ENCODE peak calls at places on chromosome 18, in ten cellular contexts. E is fibroblast of villous mesenchyme, B is uterus, W is ovary, R is cardiac muscle cell, I is upper lobe of right lung, V is fibroblast of the aortic adventitia, Q is heart left ventricle, K is astrocyte, X is PC-3. U is an unnamed sample.
A peak's percentile ranks its signal among the peaks of the same experiment; 100 is the strongest.

GRCh38 chr18:48031011-48031480 is 100.6 kb upstream of the SMAD2 start:
- DNase-seq in K (peak; percentile 23), I (peak; percentile 50), V (peak; percentile 67), B (peak; percentile 55), W (peak; percentile 68), Q (no peak), E (peak; percentile 57), R (peak; percentile 77), X (peak; percentile 59), U (peak; percentile 73)

GRCh38 chr18:25516747-25517498 is 165.0 kb upstream of the ZNF521 start:
- DNase-seq in R (no peak), W (no peak), X (no peak), E (no peak), Q (no peak), K (no peak), V (no peak), I (no peak), B (no peak), U (no peak)

GRCh38 chr18:63960891-63961290 is 9.0 kb upstream of the SERPINB8 start:
- DNase-seq in V (no peak), W (no peak), E (no peak), K (no peak), X (no peak), Q (no peak), R (no peak), B (no peak), I (no peak), U (no peak)

GRCh38 chr18:55106906-55107305 is 147.6 kb upstream of the CCDC68 start:
- DNase-seq in X (no peak), Q (no peak), V (no peak), W (no peak), I (no peak), K (no peak), B (no peak), E (no peak), R (no peak), U (no peak)

GRCh38 chr18:8703781-8704301 is 1.5 kb upstream of the MTCL1 start:
- DNase-seq in Q (no peak), B (peak; percentile 19), E (no peak), V (no peak), X (no peak), R (no peak), I (peak; percentile 64), W (peak; percentile 50), K (no peak), U (no peak)

GRCh38 chr18:76801567-76802505 is 20.5 kb upstream of the ZNF236 start:
- DNase-seq in W (peak; percentile 66), E (peak; percentile 49), R (peak; percentile 65), Q (peak; percentile 82), K (no peak), V (peak; percentile 32), X (peak; percentile 70), B (peak; percentile 67), I (peak; percentile 84), U (peak; percentile 63)

GRCh38 chr18:572499-573289 is 7.5 kb upstream of the CETN1 start:
- DNase-seq in Q (no peak), V (no peak), E (no peak), W (no peak), R (no peak), X (no peak), K (no peak), B (no peak), I (no peak), U (no peak)

GRCh38 chr18:35029103-35029502 is 12.1 kb upstream of the MAPRE2 start:
- DNase-seq in Q (no peak), R (no peak), X (no peak), E (peak; percentile 45), V (peak; percentile 51), K (peak; percentile 68), B (peak; percentile 26), W (no peak), I (no peak), U (no peak)

GRCh38 chr18:75213610-75214009 is 3.0 kb downstream of the TSHZ1 start:
- DNase-seq in V (peak; percentile 67), R (no peak), W (no peak), B (no peak), E (peak; percentile 59), I (no peak), K (peak; percentile 80), X (peak; percentile 46), Q (no peak), U (peak; percentile 4)

GRCh38 chr18:75211002-75211621 is 515 bp downstream of the TSHZ1 start:
- DNase-seq in W (no peak), E (no peak), V (peak; percentile 14), Q (no peak), K (no peak), B (no peak), X (no peak), R (peak; percentile 64), I (no peak), U (peak; percentile 50)

GRCh38 chr18:75210274-75211001 is at the start of gene TSHZ1:
- DNase-seq in W (peak; percentile 72), Q (no peak), E (peak; percentile 95), X (peak; percentile 82), I (no peak), V (peak; percentile 85), B (peak; percentile 46), R (peak; percentile 80), K (peak; percentile 83), U (peak; percentile 94)

GRCh38 chr18:75212626-75213110 is 2.1 kb downstream of the TSHZ1 start:
- DNase-seq in R (no peak), I (no peak), B (no peak), K (no peak), V (no peak), Q (no peak), W (no peak), X (no peak), E (no peak), U (peak; percentile 3)

DNA sequence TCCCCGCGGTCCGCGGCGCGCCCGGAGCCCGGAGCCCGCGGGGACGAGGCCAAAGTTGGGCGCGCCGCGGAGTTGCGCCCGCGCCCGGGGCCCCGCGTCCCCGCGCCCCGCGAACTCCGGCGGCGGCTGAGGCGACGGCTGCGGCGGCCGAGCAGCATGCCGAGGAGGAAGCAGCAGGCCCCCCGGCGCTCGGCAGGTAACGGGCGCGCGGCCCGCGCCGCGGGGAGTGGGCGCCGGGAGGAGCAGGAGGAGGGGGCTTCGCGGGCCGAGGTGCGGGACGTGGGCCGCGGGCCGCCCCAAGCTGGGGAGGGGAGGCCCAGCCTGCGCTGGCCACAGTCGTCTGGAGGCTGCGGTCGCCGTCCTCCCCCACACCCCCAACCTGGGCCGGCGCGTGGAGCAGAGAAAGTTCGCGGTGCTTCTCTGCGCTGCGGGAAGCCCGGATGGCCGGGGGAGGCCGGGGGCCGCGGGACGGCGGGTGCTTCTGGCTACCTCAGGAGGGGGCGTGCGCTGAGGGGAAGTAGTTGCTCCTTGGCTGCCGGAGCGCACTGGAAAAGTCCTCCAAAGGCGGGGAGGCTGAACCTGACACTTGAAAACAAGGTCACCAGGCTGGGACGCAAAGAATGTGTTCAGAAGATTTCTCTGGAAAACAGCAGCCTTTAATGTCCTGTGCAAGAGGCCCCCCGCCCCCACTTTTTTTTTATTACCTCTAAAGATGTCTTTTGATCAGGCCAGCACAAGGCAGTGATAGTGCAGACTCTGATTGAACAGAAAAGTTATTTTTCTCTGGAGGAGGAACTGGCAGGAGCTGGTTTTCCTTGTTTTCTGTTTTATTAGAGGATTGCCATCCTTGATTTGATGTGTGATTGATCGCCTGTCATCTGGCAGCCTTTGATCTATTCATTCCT is 1.4 kb downstream of the TSHZ1 start:
- DNase-seq in X (peak; percentile 25), W (peak; percentile 64), E (peak; percentile 62), K (no peak), B (peak; percentile 46), I (peak; percentile 78), Q (peak; percentile 76), R (peak; percentile 73), V (peak; percentile 33), U (peak; percentile 25)
- H3K4me3 ChIP-seq in X (peak overlapping the region; percentile 74), W (peak overlapping the region; percentile 71), E (peak overlapping the region; percentile 92), K (peak overlapping the region; percentile 56), B (peak overlapping the region; percentile 81), I (peak overlapping the region; percentile 76), Q (peak overlapping the region; percentile 85), R (peak overlapping the region; percentile 91), V (peak overlapping the region; percentile 75), U (peak overlapping the region; percentile 61)

GRCh38 chr18:32287873-32288272 is 98.0 kb downstream of the MEP1B start:
- DNase-seq in Q (no peak), V (no peak), R (no peak), E (no peak), I (no peak), K (no peak), X (no peak), B (no peak), W (no peak), U (no peak)

GRCh38 chr18:32293107-32293506 is 103.3 kb downstream of the MEP1B start:
- DNase-seq in E (no peak), R (no peak), W (no peak), Q (no peak), K (no peak), V (no peak), B (no peak), I (no peak), X (no peak), U (no peak)

GRCh38 chr18:32287249-32287648 is 97.4 kb downstream of the MEP1B start:
- DNase-seq in Q (no peak), V (peak; percentile 20), E (no peak), W (no peak), K (no peak), R (no peak), I (no peak), B (no peak), X (no peak), U (no peak)

GRCh38 chr18:32286749-32287148 is 96.9 kb downstream of the MEP1B start:
- DNase-seq in Q (no peak), V (peak; percentile 4), W (no peak), B (no peak), I (no peak), E (no peak), R (no peak), X (no peak), K (no peak), U (no peak)

DNA sequence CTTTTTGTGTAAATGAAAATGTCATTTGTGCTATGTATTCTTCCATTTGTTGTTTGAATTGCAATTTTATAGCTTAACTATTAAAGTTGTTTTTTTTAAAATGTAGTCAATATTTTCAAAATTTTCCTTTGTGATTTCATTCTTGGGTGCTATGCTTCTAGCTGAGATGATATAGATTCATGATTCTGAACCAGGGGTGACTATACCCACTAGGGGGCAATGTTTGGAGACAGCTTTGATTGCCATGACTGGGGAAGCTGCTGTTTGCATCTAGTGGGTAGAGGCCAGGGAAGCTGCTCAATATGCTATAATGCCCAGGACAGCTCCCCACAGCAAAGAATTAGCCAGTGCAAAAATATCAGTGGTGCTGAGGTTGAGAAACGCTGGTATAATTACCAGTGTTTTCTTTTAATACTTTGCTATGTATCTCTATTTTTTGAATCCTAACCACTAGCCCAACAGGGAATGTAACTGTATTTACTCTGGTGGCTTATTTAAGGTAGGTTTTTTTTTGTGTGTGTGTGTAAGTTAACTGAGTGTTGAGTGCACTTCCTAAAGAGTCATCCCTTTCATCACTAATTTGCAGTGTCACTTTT is 99.7 kb downstream of the MEP1B start:
- DNase-seq in V (peak; percentile 80), K (peak; percentile 33), R (peak; percentile 79), I (no peak), B (no peak), E (peak; percentile 58), W (no peak), Q (no peak), X (peak; percentile 56), U (peak; percentile 79)
- TF ChIP-seq CTCF in V (peak; percentile 87), K (peak; percentile 87), R (peak; percentile 84), I (peak; percentile 67), B (peak; percentile 39), E (peak; percentile 77), W (peak; percentile 33), Q (peak; percentile 56), X (peak; percentile 59), U (peak; percentile 78)

DNA sequence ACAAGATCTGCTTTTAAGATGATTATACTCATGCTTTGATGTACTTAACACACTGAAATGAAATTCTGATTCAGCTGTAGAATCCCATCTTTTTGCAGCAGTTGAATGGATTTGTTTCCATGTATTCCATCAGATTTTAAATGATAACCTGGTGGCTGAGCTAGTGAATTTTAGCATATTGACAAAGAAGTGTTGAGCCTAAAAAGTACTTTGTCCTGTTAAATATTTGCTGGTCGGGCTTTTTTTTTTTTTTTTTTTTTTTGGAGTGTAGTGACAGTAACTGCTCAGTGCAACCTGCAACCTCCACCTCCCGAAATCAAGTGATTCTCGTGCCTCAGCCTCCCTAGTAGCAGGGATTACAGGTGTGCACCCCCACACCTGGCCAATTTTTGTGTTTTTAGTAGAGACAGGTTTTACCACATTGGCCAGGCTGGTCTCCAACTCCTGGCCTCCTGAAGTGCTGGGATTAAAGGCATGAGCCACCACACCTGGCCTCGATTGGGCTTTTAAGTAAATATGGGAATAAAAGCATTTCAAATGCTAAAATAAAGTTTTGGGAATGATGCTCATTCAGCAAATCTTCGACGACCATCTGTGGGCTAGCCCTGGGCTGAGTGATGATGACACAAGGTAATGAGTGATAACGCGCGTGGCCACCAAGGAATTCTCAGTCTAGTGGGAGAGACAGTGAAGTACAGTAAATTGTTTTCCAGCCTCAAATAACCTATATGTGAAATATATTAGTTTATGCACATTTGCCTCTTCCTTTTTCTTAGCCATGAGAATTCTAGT is 2.2 kb downstream of the ELP2 start:
- DNase-seq in R (no peak), B (no peak), Q (no peak), K (no peak), E (no peak), W (no peak), V (no peak), X (no peak), I (no peak), U (no peak)
- H3K4me3 ChIP-seq in R (no peak overlapping the region), B (no peak overlapping the region), Q (no peak overlapping the region), K (no peak overlapping the region), E (peak overlapping the region; percentile 99), W (no peak overlapping the region), V (peak overlapping the region; percentile 42), X (peak overlapping the region; percentile 87), I (peak overlapping the region; percentile 2), U (no peak overlapping the region)

DNA sequence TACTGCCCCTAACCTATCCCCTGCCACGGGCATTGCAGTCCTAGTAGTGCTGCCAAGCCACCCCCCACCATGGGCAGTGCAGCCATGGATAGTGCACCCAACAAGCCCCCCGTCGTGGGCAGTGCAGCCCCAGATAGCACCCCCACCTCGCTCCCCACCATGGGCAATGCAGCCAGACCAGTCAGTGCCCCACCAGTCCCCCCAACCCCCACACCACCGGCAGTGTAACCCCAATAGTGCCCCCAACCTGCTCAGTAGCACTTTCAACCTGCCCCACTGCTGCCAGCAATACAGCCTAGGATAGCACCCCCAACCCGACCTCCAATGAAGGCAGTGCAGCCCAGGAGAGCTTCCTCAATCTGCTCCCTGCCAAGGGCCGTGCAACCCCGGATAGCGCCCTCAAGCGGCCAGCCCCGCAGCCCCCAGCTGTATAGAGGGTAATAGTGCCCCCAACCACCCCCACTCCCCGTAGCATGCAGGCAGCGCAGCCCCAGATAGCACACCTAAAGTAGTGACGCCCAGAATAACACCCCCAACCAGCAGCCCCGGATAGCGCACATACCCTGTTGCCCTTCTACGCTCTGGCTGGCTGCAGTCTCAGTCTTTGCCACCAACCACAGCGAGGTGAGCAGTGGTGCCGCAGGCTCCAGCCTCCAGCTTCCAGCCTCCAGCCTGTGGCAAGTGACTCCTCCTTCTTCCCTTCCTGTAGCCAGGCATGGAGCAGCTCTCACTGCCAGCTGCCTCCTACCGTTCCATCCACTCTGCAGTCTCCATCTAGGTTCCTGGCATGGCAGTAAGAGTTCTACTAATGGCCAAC is 45.4 kb upstream of the ANKRD62 start:
- DNase-seq in W (no peak), E (no peak), X (no peak), B (no peak), R (no peak), I (no peak), K (no peak), V (no peak), Q (no peak), U (no peak)
- TF ChIP-seq CTCF in W (no peak), E (no peak), X (no peak), B (no peak), R (no peak), I (no peak), K (no peak), V (no peak), Q (no peak), U (no peak)

U was measured in epithelial cell of esophagus.